ENCODE peak calls at places on chromosomes 5 and 9, in ten cellular contexts. T is PC-3, R is AG04449, E is colonic mucosa, Z is lung, V is spleen, U is IMR-90, W is OCI-LY7, P is right lobe of liver, L is left ventricle myocardium inferior. C is an unnamed sample.
A peak's percentile ranks its signal among the peaks of the same experiment; 100 is the strongest.

GRCh38 chr9:4550777-4551476 is 60.7 kb downstream of the SLC1A1 start:
- DNase-seq in T (no peak), R (no peak), E (no peak), Z (no peak), V (no peak), U (peak; percentile 36), W (no peak), P (no peak), L (no peak), C (no peak)

GRCh38 chr5:113218200-113218599 is 216.6 kb downstream of the TSSK1B start:
- DNase-seq in T (no peak), R (no peak), E (no peak), Z (no peak), V (no peak), U (no peak), W (no peak), P (peak; percentile 66), L (peak; percentile 55), C (no peak)

GRCh38 chr9:130074391-130075115 is 20.8 kb downstream of the GPR107 start:
- DNase-seq in T (no peak), R (no peak), E (no peak), Z (no peak), V (no peak), U (no peak), W (no peak), P (no peak), L (no peak), C (no peak)

GRCh38 chr5:149442563-149443182 is 63.6 kb upstream of the IL17B start:
- DNase-seq in T (peak; percentile 95), R (no peak), E (peak; percentile 89), Z (peak; percentile 84), V (peak; percentile 92), U (peak; percentile 70), W (peak; percentile 63), P (peak; percentile 81), L (peak; percentile 85), C (peak; percentile 57)

GRCh38 chr5:154189256-154189818 is 1.2 kb upstream of the GALNT10 start:
- DNase-seq in T (no peak), R (no peak), E (peak; percentile 24), Z (no peak), V (peak; percentile 88), U (no peak), W (no peak), P (peak; percentile 38), L (peak; percentile 18), C (no peak)

GRCh38 chr9:99105152-99106043 is 485 bp downstream of the TGFBR1 start:
- DNase-seq in T (peak; percentile 50), R (no peak), E (peak; percentile 80), Z (peak; percentile 81), V (peak; percentile 95), U (peak; percentile 73), W (peak; percentile 64), P (peak; percentile 94), L (peak; percentile 82), C (peak; percentile 81)

GRCh38 chr9:27371382-27371781 is 74.4 kb upstream of the EQTN start:
- DNase-seq in T (peak; percentile 39), R (no peak), E (peak; percentile 64), Z (no peak), V (no peak), U (no peak), W (no peak), P (no peak), L (no peak), C (no peak)

GRCh38 chr9:118230319-118230718 is 526.1 kb downstream of the TLR4 start:
- DNase-seq in T (no peak), R (no peak), E (no peak), Z (no peak), V (no peak), U (no peak), W (no peak), P (no peak), L (no peak), C (no peak)

GRCh38 chr9:135887585-135888050 is 19.7 kb downstream of the CAMSAP1 start:
- DNase-seq in T (no peak), R (no peak), E (no peak), Z (no peak), V (peak; percentile 85), U (no peak), W (peak; percentile 67), P (no peak), L (no peak), C (peak; percentile 24)

GRCh38 chr9:135887021-135887507 is 20.3 kb downstream of the CAMSAP1 start:
- DNase-seq in T (no peak), R (no peak), E (no peak), Z (no peak), V (no peak), U (peak; percentile 45), W (no peak), P (no peak), L (peak; percentile 49), C (no peak)

GRCh38 chr9:135888766-135889394 is 18.5 kb downstream of the CAMSAP1 start:
- DNase-seq in T (no peak), R (no peak), E (no peak), Z (no peak), V (no peak), U (no peak), W (peak; percentile 33), P (no peak), L (no peak), C (no peak)

GRCh38 chr9:135889564-135890189 is 17.7 kb downstream of the CAMSAP1 start:
- DNase-seq in T (no peak), R (no peak), E (no peak), Z (no peak), V (no peak), U (no peak), W (no peak), P (no peak), L (no peak), C (no peak)

DNA sequence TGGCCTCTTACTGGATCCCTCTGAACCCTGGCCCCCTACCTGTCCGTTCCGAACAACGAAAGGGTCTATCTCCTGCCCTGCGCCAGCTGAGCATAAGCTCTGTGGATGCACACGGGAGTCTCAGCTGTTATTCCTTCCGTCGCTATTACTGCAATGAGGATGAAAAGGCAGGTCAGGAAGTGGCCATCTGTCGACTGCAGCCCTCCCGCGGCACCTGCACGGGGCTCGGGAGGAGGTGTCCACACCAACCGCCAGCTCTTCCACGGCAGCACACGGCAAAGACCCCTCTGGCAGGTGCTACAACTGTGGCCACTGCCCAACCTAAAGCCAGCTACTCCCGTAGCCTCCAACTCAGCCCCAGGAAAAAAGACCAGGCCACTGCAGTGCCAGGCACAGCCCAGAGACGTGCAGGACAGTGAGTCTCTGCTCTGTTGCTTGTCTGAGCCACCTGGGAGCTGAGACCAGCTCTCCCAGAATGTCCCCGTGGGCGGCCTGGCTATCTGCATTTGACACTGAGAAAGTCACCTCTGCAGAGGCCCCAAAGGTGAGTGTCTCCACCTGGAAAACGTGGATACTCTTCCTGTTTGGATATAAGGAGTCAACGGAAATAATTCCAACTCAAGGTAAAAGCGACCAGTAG is 19.1 kb downstream of the CAMSAP1 start:
- DNase-seq in T (no peak), R (no peak), E (no peak), Z (no peak), V (peak; percentile 47), U (no peak), W (no peak), P (no peak), L (no peak), C (no peak)
- H3K4me3 ChIP-seq in T (no peak overlapping the region), R (no peak overlapping the region), E (no peak overlapping the region), Z (no peak overlapping the region), V (no peak overlapping the region), U (no peak overlapping the region), W (peak overlapping the region; percentile 48), P (no peak overlapping the region), L (peak overlapping the region; percentile 37), C (no peak overlapping the region)

DNA sequence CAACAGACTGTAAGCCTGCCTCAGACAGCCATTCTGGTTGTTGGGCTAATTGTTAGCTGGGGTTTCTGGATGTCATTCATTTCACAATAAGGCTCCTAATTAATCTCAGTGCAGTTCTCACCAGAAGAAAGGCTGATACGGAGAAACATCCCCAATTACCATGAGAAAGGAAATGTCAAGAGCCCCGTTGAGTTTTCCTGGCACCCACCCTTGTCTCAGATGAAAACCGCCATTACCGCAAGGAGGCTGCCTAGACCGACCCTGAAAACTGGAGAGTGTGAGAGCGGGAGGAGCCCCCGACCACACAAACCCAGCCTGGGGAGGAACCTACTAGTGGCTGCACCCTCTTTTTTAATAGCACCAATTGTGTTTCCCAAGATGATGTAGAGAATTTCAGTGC is 76.0 kb downstream of the MAP1B start:
- DNase-seq in T (no peak), R (no peak), E (no peak), Z (no peak), V (no peak), U (no peak), W (no peak), P (no peak), L (no peak), C (no peak)
- TF ChIP-seq CTCF in T (no peak), R (no peak), E (no peak), Z (no peak), V (no peak), U (no peak), W (no peak), P (no peak), L (no peak), C (no peak)

DNA sequence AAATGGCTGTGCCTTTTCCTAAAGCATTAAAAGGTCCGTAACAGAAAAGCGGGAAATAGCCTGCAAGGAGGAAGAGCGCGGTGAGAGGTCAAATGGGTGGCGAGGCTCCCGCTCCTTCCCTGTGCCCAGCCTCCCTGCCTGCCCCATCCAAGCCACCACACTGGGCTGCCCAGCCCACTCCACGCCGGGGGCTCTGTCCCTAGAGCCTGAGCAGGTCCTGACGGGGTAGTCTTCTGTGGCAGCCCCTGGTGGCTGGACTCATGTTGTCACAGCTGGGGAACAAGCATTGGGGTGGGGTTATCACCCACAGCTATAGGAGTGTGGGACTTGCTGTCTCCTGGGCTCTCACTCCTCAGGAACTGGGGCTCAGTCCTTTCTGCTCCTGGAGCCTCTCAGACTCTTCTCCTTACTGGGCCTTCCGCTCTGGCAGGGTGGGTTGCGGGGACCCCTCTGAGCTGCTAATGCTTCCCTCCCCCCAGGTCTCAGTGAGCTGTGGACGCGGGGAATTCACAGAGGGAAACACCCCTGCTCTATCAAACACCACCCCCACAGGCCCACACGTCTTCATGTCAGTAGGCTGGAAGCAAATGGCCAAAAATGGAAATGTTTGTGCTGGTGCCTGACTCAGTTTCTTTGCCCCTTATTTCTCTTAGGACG is 152.3 kb upstream of the PHYKPL start:
- DNase-seq in T (no peak), R (no peak), E (no peak), Z (no peak), V (peak; percentile 53), U (no peak), W (no peak), P (no peak), L (no peak), C (no peak)
- H3K4me3 ChIP-seq in T (no peak overlapping the region), R (no peak overlapping the region), E (no peak overlapping the region), Z (no peak overlapping the region), V (no peak overlapping the region), U (no peak overlapping the region), W (no peak overlapping the region), P (no peak overlapping the region), L (no peak overlapping the region), C (no peak overlapping the region)

GRCh38 chr5:160643588-160643987 is 208.4 kb downstream of the ATP10B start:
- DNase-seq in T (no peak), R (no peak), E (no peak), Z (no peak), V (no peak), U (no peak), W (no peak), P (no peak), L (no peak), C (no peak)

GRCh38 chr5:160651682-160652645 is 200.0 kb downstream of the ATP10B start:
- DNase-seq in T (no peak), R (no peak), E (no peak), Z (no peak), V (no peak), U (no peak), W (no peak), P (no peak), L (no peak), C (no peak)

GRCh38 chr5:160646033-160646432 is 206.0 kb downstream of the ATP10B start:
- DNase-seq in T (no peak), R (no peak), E (no peak), Z (no peak), V (no peak), U (no peak), W (no peak), P (no peak), L (no peak), C (no peak)

DNA sequence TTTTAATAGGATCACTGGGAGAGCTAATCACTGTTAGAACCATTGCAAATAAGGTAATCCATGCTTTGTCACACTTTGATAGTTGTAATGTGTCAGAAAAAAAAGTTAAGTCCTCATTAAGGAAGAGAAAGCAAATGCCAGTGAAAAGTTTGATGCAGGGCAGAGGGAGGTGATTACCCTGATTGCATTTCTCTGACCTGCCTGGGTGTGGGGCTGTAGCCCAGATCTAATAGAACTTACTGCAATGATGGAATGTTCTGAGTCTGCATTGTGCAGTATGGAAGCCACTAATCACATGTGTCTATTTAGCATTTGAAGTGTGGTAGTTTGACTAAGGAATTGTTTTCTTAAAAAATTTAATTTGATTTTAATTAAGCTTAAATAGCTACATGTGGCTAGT is 202.7 kb downstream of the ATP10B start:
- DNase-seq in T (peak; percentile 11), R (no peak), E (no peak), Z (no peak), V (no peak), U (no peak), W (peak; percentile 5), P (no peak), L (no peak), C (peak; percentile 21)
- TF ChIP-seq CTCF in T (peak; percentile 43), R (no peak), E (peak; percentile 34), Z (no peak), V (no peak), U (no peak), W (peak; percentile 64), P (peak; percentile 18), L (no peak), C (peak; percentile 39)